ENCODE peak calls at places on chromosomes 6 and 20, in five cellular contexts. Z, U, M, O and A are unnamed samples.

GRCh38 chr20:44961868-44962267 is 1.7 kb upstream of the TOMM34 start:
- DNase-seq in Z (no peak), U (peak), M (no peak), O (peak), A (no peak)

GRCh38 chr6:35769211-35769610 is 7.2 kb upstream of the CLPSL2 start:
- DNase-seq in Z (no peak), U (no peak), M (no peak), O (no peak), A (no peak)

GRCh38 chr6:32081168-32081624 is 27.9 kb downstream of the TNXB start:
- DNase-seq in Z (peak), U (peak), M (no peak), O (peak), A (peak)

GRCh38 chr6:48036316-48036715 is 74.7 kb downstream of the PTCHD4 start:
- DNase-seq in Z (peak), U (peak), M (no peak), O (no peak), A (peak)

GRCh38 chr20:20036756-20037155 is 15.5 kb downstream of the CRNKL1 start:
- DNase-seq in Z (no peak), U (no peak), M (no peak), O (no peak), A (no peak)

GRCh38 chr6:116369540-116370327 is 1.0 kb upstream of the DSE start:
- DNase-seq in Z (no peak), U (no peak), M (no peak), O (no peak), A (no peak)

GRCh38 chr20:31565699-31566331 is 39.3 kb upstream of the ID1 start:
- DNase-seq in Z (no peak), U (no peak), M (no peak), O (no peak), A (no peak)

GRCh38 chr6:106149472-106150069 is 63.4 kb downstream of the PRDM1 start:
- DNase-seq in Z (no peak), U (no peak), M (peak), O (no peak), A (no peak)

GRCh38 chr20:59810376-59811187 is 122.9 kb downstream of the SYCP2 start:
- DNase-seq in Z (no peak), U (no peak), M (no peak), O (no peak), A (no peak)

GRCh38 chr6:43105538-43106218 is 29.6 kb downstream of the PTK7 start:
- DNase-seq in Z (no peak), U (no peak), M (no peak), O (no peak), A (no peak)

GRCh38 chr6:168527451-168528210 is 86.6 kb downstream of the SMOC2 start:
- DNase-seq in Z (peak), U (peak), M (no peak), O (no peak), A (peak)

GRCh38 chr6:76861403-76861802 is 601.9 kb downstream of the HTR1B start:
- DNase-seq in Z (no peak), U (no peak), M (no peak), O (peak), A (no peak)

GRCh38 chr20:45406260-45407066 is 1.6 kb upstream of the DBNDD2 start:
- DNase-seq in Z (no peak), U (no peak), M (peak), O (peak), A (no peak)

GRCh38 chr20:39289316-39289715 is 327.2 kb downstream of the DHX35 start:
- DNase-seq in Z (no peak), U (no peak), M (no peak), O (no peak), A (no peak)

GRCh38 chr20:62365814-62366369 is 1.2 kb downstream of the LAMA5 start:
- DNase-seq in Z (no peak), U (no peak), M (no peak), O (peak), A (no peak)

GRCh38 chr6:169082817-169083540 is 170.7 kb downstream of the THBS2 start:
- DNase-seq in Z (no peak), U (no peak), M (no peak), O (no peak), A (no peak)

GRCh38 chr6:26394289-26394688 is 7.8 kb upstream of the BTN3A1 start:
- DNase-seq in Z (peak), U (peak), M (no peak), O (peak), A (peak)

GRCh38 chr20:57671072-57671391 is 38.8 kb downstream of the PMEPA1 start:
- DNase-seq in Z (no peak), U (no peak), M (no peak), O (no peak), A (no peak)

GRCh38 chr6:137823826-137824501 is 43.1 kb upstream of the TNFAIP3 start:
- DNase-seq in Z (peak), U (peak), M (peak), O (peak), A (no peak)

GRCh38 chr6:6656287-6656686 is 67.8 kb downstream of the LY86 start:
- DNase-seq in Z (no peak), U (no peak), M (no peak), O (no peak), A (no peak)

GRCh38 chr6:45743028-45743615 is 272.5 kb downstream of the CLIC5 start:
- DNase-seq in Z (no peak), U (no peak), M (no peak), O (no peak), A (no peak)

GRCh38 chr6:33974030-33974429 is 170.2 kb upstream of the MLN start:
- DNase-seq in Z (no peak), U (no peak), M (no peak), O (no peak), A (no peak)

GRCh38 chr6:158941246-158941645 is 58.8 kb downstream of the RSPH3 start:
- DNase-seq in Z (no peak), U (no peak), M (no peak), O (no peak), A (no peak)

GRCh38 chr6:15761045-15761502 is 98.2 kb upstream of the DTNBP1 start:
- DNase-seq in Z (no peak), U (no peak), M (no peak), O (no peak), A (no peak)

GRCh38 chr6:111750753-111751684 is 122.2 kb downstream of the FYN start:
- DNase-seq in Z (no peak), U (peak), M (no peak), O (no peak), A (no peak)

GRCh38 chr6:328184-328670 is 35.9 kb downstream of the DUSP22 start:
- DNase-seq in Z (peak), U (peak), M (no peak), O (peak), A (peak)